ENCODE peak calls at places on chromosomes 7 and 10, in four cellular contexts. C, K, I and W are unnamed samples.
A peak's percentile ranks its signal among the peaks of the same experiment; 100 is the strongest.

GRCh38 chr10:132643709-132644543 is 106.3 kb downstream of the INPP5A start:
- DNase-seq in I (no peak), C (no peak), K (no peak), W (no peak)

GRCh38 chr7:114922652-114923402 is 933 bp downstream of the MDFIC start:
- DNase-seq in C (peak; percentile 54), K (no peak), I (peak; percentile 21), W (peak; percentile 81)

GRCh38 chr10:71864861-71865473 is 13.9 kb upstream of the PSAP start:
- DNase-seq in C (no peak), I (peak; percentile 81), K (no peak), W (peak; percentile 40)

GRCh38 chr10:510415-510881 is 179.0 kb downstream of the DIP2C start:
- DNase-seq in I (no peak), K (no peak), C (no peak), W (no peak)

GRCh38 chr10:27620425-27621397 is 116.6 kb downstream of the RAB18 start:
- DNase-seq in I (peak; percentile 26), K (no peak), C (no peak), W (no peak)

GRCh38 chr10:91034494-91035157 is 113.7 kb upstream of the ANKRD1 start:
- DNase-seq in I (peak; percentile 38), K (no peak), C (peak; percentile 37), W (peak; percentile 25)

GRCh38 chr7:6252310-6252709 is 20.1 kb downstream of the CYTH3 start:
- DNase-seq in C (no peak), K (no peak), I (peak; percentile 85), W (no peak)

GRCh38 chr10:13882112-13882711 is 295.4 kb downstream of the PRPF18 start:
- DNase-seq in C (no peak), K (peak; percentile 3), I (peak; percentile 100), W (peak; percentile 91)

GRCh38 chr10:76070861-76071260 is 639.4 kb downstream of the LRMDA start:
- DNase-seq in K (no peak), I (no peak), C (no peak), W (no peak)

GRCh38 chr10:69826789-69827532 is 25.3 kb downstream of the COL13A1 start:
- DNase-seq in I (no peak), C (no peak), K (no peak), W (no peak)

GRCh38 chr7:81871606-81872265 is 101.9 kb upstream of the HGF start:
- DNase-seq in K (no peak), C (no peak), I (no peak), W (no peak)

GRCh38 chr7:127347567-127348246 is 44.8 kb downstream of the ZNF800 start:
- DNase-seq in C (peak; percentile 79), K (peak; percentile 78), I (no peak), W (peak; percentile 38)

GRCh38 chr7:134042307-134042706 is 84.8 kb upstream of the LRGUK start:
- DNase-seq in K (no peak), C (no peak), I (no peak), W (no peak)

GRCh38 chr7:131007439-131008330 is 273.7 kb upstream of the KLF14 start:
- DNase-seq in C (peak; percentile 82), I (peak; percentile 66), K (peak; percentile 97), W (peak; percentile 97)

GRCh38 chr7:51079494-51079893 is 237.1 kb downstream of the COBL start:
- DNase-seq in C (no peak), I (no peak), K (peak; percentile 22), W (no peak)

GRCh38 chr10:123645016-123645415 is 21.1 kb upstream of the GPR26 start:
- DNase-seq in I (no peak), C (no peak), K (no peak), W (no peak)

GRCh38 chr10:37739181-37739580 is 118.2 kb downstream of the ZNF248 start:
- DNase-seq in I (no peak), K (no peak), C (no peak), W (no peak)